ENCODE peak calls at places on chromosomes 3 and 15, in nine cellular contexts. C is mammary epithelial cell, Y is lower lobe of right lung, U is ovary, H is A549, D is Panc1, Q is testis, M is heart right ventricle, V is IMR-90. P is an unnamed sample.

GRCh38 chr3:71228156-71228885 is 355.2 kb downstream of the FOXP1 start:
- DNase-seq in C (no peak), Y (no peak), U (no peak), H (no peak), D (no peak), Q (no peak), M (no peak), V (no peak), P (no peak)

GRCh38 chr15:65869954-65870871 is 922 bp downstream of the RAB11A start:
- DNase-seq in C (peak; percentile 65), Y (peak; percentile 55), U (peak; percentile 17), H (peak; percentile 65), D (no peak), Q (peak; percentile 60), M (peak; percentile 71), V (peak; percentile 31), P (peak; percentile 61)

GRCh38 chr3:36494461-36495109 is 114.3 kb downstream of the STAC start:
- DNase-seq in C (peak; percentile 46), Y (peak; percentile 57), U (no peak), H (peak; percentile 5), D (no peak), Q (no peak), M (no peak), V (peak; percentile 12), P (no peak)

GRCh38 chr15:78909791-78910228 is 35.0 kb downstream of the CTSH start:
- DNase-seq in C (peak; percentile 33), Y (no peak), U (no peak), H (peak; percentile 63), D (no peak), Q (no peak), M (peak; percentile 38), V (peak; percentile 45), P (no peak)

GRCh38 chr3:3296858-3297430 is 117.5 kb upstream of the CRBN start:
- DNase-seq in C (no peak), Y (no peak), U (no peak), H (no peak), D (no peak), Q (no peak), M (no peak), V (no peak), P (no peak)

GRCh38 chr3:15120986-15121385 is 22.0 kb upstream of the RBSN start:
- DNase-seq in C (no peak), Y (no peak), U (no peak), H (no peak), D (no peak), Q (no peak), M (no peak), V (no peak), P (no peak)

GRCh38 chr3:212432-212831 is 15.9 kb downstream of the CHL1 start:
- DNase-seq in C (no peak), Y (no peak), U (no peak), H (no peak), D (no peak), Q (no peak), M (no peak), V (no peak), P (no peak)

GRCh38 chr15:99384992-99385669 is 133.8 kb downstream of the LRRC28 start:
- DNase-seq in C (no peak), Y (no peak), U (no peak), H (no peak), D (no peak), Q (no peak), M (no peak), V (no peak), P (no peak)

GRCh38 chr3:100010087-100010417 is 104.2 kb downstream of the FILIP1L start:
- DNase-seq in C (no peak), Y (no peak), U (no peak), H (no peak), D (no peak), Q (no peak), M (no peak), V (no peak), P (no peak)

GRCh38 chr3:100007313-100007712 is 107.0 kb downstream of the FILIP1L start:
- DNase-seq in C (no peak), Y (no peak), U (no peak), H (no peak), D (no peak), Q (no peak), M (no peak), V (no peak), P (no peak)

GRCh38 chr3:100006570-100007271 is 107.6 kb downstream of the FILIP1L start:
- DNase-seq in C (peak; percentile 45), Y (no peak), U (no peak), H (peak; percentile 7), D (no peak), Q (no peak), M (no peak), V (peak; percentile 60), P (no peak)

GRCh38 chr3:100009285-100010086 is 104.8 kb downstream of the FILIP1L start:
- DNase-seq in C (no peak), Y (no peak), U (no peak), H (no peak), D (no peak), Q (no peak), M (no peak), V (no peak), P (no peak)

DNA sequence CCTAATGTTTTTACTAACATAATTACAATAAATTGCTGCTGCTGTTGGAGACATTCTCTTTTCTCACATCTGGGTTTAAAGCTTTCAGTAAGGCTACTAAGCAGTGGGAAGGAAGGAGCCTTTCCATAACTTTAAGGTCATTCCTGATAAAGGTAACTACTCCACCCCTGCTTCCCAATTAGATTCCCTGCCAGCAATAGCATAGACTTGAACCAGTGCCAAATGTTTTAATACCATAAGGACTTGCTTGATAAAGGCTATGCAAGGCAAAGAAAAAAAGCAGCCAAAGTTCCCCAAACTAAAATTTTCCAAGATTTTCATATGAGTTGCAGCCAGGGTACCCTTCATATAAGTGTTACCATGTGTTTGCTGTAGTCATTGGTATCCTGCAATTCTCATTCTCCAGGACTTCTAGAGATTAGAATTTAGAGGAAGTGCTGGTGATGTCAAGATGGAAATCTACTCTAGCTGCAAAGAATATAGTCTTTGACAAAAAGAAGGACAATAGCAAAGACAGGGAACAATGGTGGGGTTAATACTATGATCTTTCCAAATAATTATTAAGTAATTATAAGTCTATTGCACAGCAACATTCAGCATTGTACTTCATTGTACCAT is 106.1 kb downstream of the FILIP1L start:
- DNase-seq in C (no peak), Y (no peak), U (no peak), H (no peak), D (no peak), Q (no peak), M (no peak), V (no peak), P (no peak)
- H3K27ac ChIP-seq in C (no peak overlapping the region), Y (no peak overlapping the region), U (no peak overlapping the region), H (no peak overlapping the region), D (peak overlapping the region; percentile 29), Q (no peak overlapping the region), M (peak overlapping the region; percentile 68), V (no peak overlapping the region), P (peak overlapping the region; percentile 15)

GRCh38 chr15:44136991-44137477 is 58.0 kb downstream of the FRMD5 start:
- DNase-seq in C (no peak), Y (no peak), U (no peak), H (no peak), D (no peak), Q (no peak), M (no peak), V (no peak), P (no peak)

GRCh38 chr15:44128443-44128842 is 66.6 kb downstream of the FRMD5 start:
- DNase-seq in C (no peak), Y (no peak), U (no peak), H (no peak), D (no peak), Q (no peak), M (no peak), V (no peak), P (no peak)

GRCh38 chr15:44129911-44130310 is 65.2 kb downstream of the FRMD5 start:
- DNase-seq in C (no peak), Y (no peak), U (no peak), H (no peak), D (no peak), Q (no peak), M (no peak), V (no peak), P (no peak)

GRCh38 chr15:44130778-44131177 is 64.3 kb downstream of the FRMD5 start:
- DNase-seq in C (no peak), Y (no peak), U (no peak), H (no peak), D (no peak), Q (no peak), M (no peak), V (no peak), P (no peak)

GRCh38 chr15:44132057-44132456 is 63.0 kb downstream of the FRMD5 start:
- DNase-seq in C (no peak), Y (no peak), U (no peak), H (no peak), D (no peak), Q (no peak), M (no peak), V (no peak), P (no peak)
- TF ChIP-seq CTCF in C (no peak), Y (no peak), U (no peak), H (no peak), D (no peak), Q (no peak), M (no peak), V (no peak), P (no peak)

GRCh38 chr3:16807981-16808380 is 76.8 kb upstream of the PLCL2 start:
- DNase-seq in C (no peak), Y (no peak), U (no peak), H (no peak), D (no peak), Q (no peak), M (no peak), V (no peak), P (no peak)
- H3K27ac ChIP-seq in C (no peak overlapping the region), Y (no peak overlapping the region), U (no peak overlapping the region), H (no peak overlapping the region), D (no peak overlapping the region), Q (no peak overlapping the region), M (no peak overlapping the region), V (no peak overlapping the region), P (no peak overlapping the region)

GRCh38 chr3:50237133-50237651 is 1.2 kb downstream of the GNAI2 start:
- DNase-seq in C (peak; percentile 41), Y (peak; percentile 60), U (no peak), H (no peak), D (no peak), Q (no peak), M (no peak), V (no peak), P (no peak)

GRCh38 chr3:50236484-50237132 is 604 bp downstream of the GNAI2 start:
- DNase-seq in C (no peak), Y (no peak), U (no peak), H (no peak), D (no peak), Q (no peak), M (no peak), V (no peak), P (no peak)

GRCh38 chr3:50239649-50240048 is 3.6 kb downstream of the GNAI2 start:
- DNase-seq in C (no peak), Y (no peak), U (no peak), H (no peak), D (no peak), Q (no peak), M (no peak), V (no peak), P (no peak)

GRCh38 chr3:50237754-50238548 is 1.9 kb downstream of the GNAI2 start:
- DNase-seq in C (peak; percentile 88), Y (peak; percentile 95), U (peak; percentile 73), H (no peak), D (no peak), Q (peak; percentile 91), M (peak; percentile 87), V (peak; percentile 82), P (peak; percentile 78)

DNA sequence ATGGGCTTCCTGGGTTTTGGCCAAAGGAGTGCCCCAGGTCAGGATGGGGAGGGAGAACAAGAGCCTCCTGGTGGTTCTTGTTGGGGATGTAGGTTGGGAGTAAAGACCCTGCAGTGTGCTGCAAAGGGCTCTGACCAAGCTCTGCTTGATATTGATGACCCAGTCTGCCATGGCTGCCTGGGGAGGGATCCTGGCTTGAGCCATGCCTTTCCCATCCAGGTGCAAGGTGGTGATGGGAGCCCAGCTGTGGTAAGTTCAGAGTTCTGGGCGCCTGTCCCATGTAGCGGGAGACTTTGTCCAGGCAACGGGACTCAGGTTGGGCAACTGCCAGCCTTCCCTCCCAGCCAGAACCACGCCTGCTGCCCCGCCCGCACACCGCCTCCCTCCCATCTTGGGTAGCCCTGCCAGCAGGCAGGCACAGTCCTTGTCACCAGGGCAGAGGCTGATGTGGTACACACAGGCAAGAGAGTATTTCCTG is 2.6 kb downstream of the GNAI2 start:
- DNase-seq in C (peak; percentile 62), Y (peak; percentile 92), U (no peak), H (peak; percentile 41), D (no peak), Q (peak; percentile 90), M (peak; percentile 88), V (no peak), P (peak; percentile 75)
- TF ChIP-seq CTCF in C (no peak), Y (no peak), U (no peak), H (no peak), D (no peak), Q (no peak), M (no peak), V (no peak), P (no peak)